ENCODE peak calls at places on chromosomes 7 and 10, in ten cellular contexts. T, D, N, A, Q, U, S, K, P and B are unnamed samples.

GRCh38 chr7:99036531-99037175 is 107.3 kb downstream of the SMURF1 start:
- DNase-seq in T (no peak), D (peak), N (peak), A (peak), Q (peak), U (peak), S (no peak), K (peak), P (peak), B (peak)

GRCh38 chr7:29637374-29637773 is 73.7 kb downstream of the PRR15 start:
- DNase-seq in T (no peak), D (peak), N (no peak), A (no peak), Q (no peak), U (no peak), S (no peak), K (no peak), P (no peak), B (no peak)

GRCh38 chr10:18235477-18235876 is 95.3 kb downstream of the CACNB2 start:
- DNase-seq in T (no peak), D (no peak), N (no peak), A (no peak), Q (no peak), U (no peak), S (no peak), K (no peak), P (no peak), B (no peak)

GRCh38 chr7:47497367-47498096 is 84.4 kb downstream of the TNS3 start:
- DNase-seq in T (no peak), D (no peak), N (no peak), A (no peak), Q (no peak), U (no peak), S (no peak), K (no peak), P (peak), B (no peak)

GRCh38 chr10:61397175-61397986 is 55.8 kb downstream of the TMEM26 start:
- DNase-seq in T (no peak), D (no peak), N (no peak), A (peak), Q (no peak), U (no peak), S (no peak), K (no peak), P (peak), B (peak)

GRCh38 chr7:105277341-105277740 is 111.4 kb downstream of the SRPK2 start:
- DNase-seq in T (no peak), D (no peak), N (no peak), A (no peak), Q (no peak), U (no peak), S (no peak), K (no peak), P (no peak), B (peak)

GRCh38 chr7:28958235-28958945 is at the start of gene TRIL:
- DNase-seq in T (no peak), D (peak), N (no peak), A (peak), Q (peak), U (peak), S (peak), K (peak), P (peak), B (peak)

GRCh38 chr10:122342293-122343134 is 32.0 kb upstream of the PLEKHA1 start:
- DNase-seq in T (peak), D (peak), N (peak), A (peak), Q (peak), U (peak), S (peak), K (no peak), P (peak), B (peak)

GRCh38 chr10:102657984-102658724 is 13.9 kb downstream of the TRIM8 start:
- DNase-seq in T (no peak), D (no peak), N (no peak), A (no peak), Q (no peak), U (no peak), S (peak), K (peak), P (no peak), B (no peak)

GRCh38 chr7:139635521-139636240 is 112.2 kb downstream of the CLEC2L start:
- DNase-seq in T (no peak), D (no peak), N (no peak), A (no peak), Q (no peak), U (no peak), S (peak), K (no peak), P (peak), B (no peak)

GRCh38 chr10:100888957-100889356 is 23.8 kb upstream of the SLF2 start:
- DNase-seq in T (no peak), D (no peak), N (no peak), A (no peak), Q (no peak), U (no peak), S (no peak), K (no peak), P (no peak), B (no peak)

GRCh38 chr10:124690971-124691370 is 53.2 kb downstream of the FAM53B start:
- DNase-seq in T (no peak), D (no peak), N (no peak), A (no peak), Q (no peak), U (no peak), S (no peak), K (no peak), P (no peak), B (no peak)

GRCh38 chr10:62694537-62695126 is 109.9 kb upstream of the ADO start:
- DNase-seq in T (no peak), D (no peak), N (no peak), A (no peak), Q (no peak), U (no peak), S (no peak), K (no peak), P (no peak), B (no peak)

GRCh38 chr7:116258734-116259133 is 48.4 kb downstream of the TES start:
- DNase-seq in T (no peak), D (no peak), N (no peak), A (peak), Q (no peak), U (peak), S (peak), K (no peak), P (peak), B (peak)

GRCh38 chr10:29658984-29659769 is 24.4 kb upstream of the SVIL start:
- DNase-seq in T (peak), D (no peak), N (peak), A (peak), Q (no peak), U (no peak), S (peak), K (peak), P (no peak), B (peak)

GRCh38 chr10:16583382-16583781 is 61.7 kb upstream of the C1QL3 start:
- DNase-seq in T (no peak), D (no peak), N (no peak), A (no peak), Q (no peak), U (no peak), S (no peak), K (no peak), P (no peak), B (no peak)

GRCh38 chr10:5349362-5349761 is 15.4 kb upstream of the UCN3 start:
- DNase-seq in T (no peak), D (no peak), N (no peak), A (no peak), Q (no peak), U (no peak), S (no peak), K (no peak), P (no peak), B (no peak)

GRCh38 chr7:28104811-28105210 is 75.8 kb downstream of the JAZF1 start:
- DNase-seq in T (no peak), D (no peak), N (no peak), A (no peak), Q (no peak), U (no peak), S (no peak), K (no peak), P (no peak), B (no peak)

GRCh38 chr10:132607961-132608495 is 70.4 kb downstream of the INPP5A start:
- DNase-seq in T (no peak), D (no peak), N (no peak), A (no peak), Q (no peak), U (no peak), S (no peak), K (no peak), P (no peak), B (no peak)

GRCh38 chr7:135929692-135930091 is 47.5 kb downstream of the MTPN start:
- DNase-seq in T (no peak), D (no peak), N (no peak), A (no peak), Q (no peak), U (no peak), S (no peak), K (no peak), P (no peak), B (no peak)

GRCh38 chr10:31867646-31868045 is 61.0 kb downstream of the ARHGAP12 start:
- DNase-seq in T (no peak), D (no peak), N (no peak), A (peak), Q (no peak), U (no peak), S (no peak), K (no peak), P (no peak), B (no peak)

GRCh38 chr10:35545878-35546631 is 59.1 kb upstream of the GJD4 start:
- DNase-seq in T (no peak), D (no peak), N (no peak), A (peak), Q (no peak), U (no peak), S (no peak), K (no peak), P (no peak), B (peak)

GRCh38 chr10:126738001-126738400 is 67.5 kb upstream of the C10orf90 start:
- DNase-seq in T (no peak), D (no peak), N (no peak), A (no peak), Q (no peak), U (no peak), S (no peak), K (no peak), P (no peak), B (no peak)

GRCh38 chr7:151687523-151688235 is 168.0 kb upstream of the RHEB start:
- DNase-seq in T (no peak), D (peak), N (peak), A (peak), Q (no peak), U (no peak), S (peak), K (peak), P (no peak), B (peak)

GRCh38 chr7:1721047-1721687 is 51.1 kb downstream of the ELFN1 start:
- DNase-seq in T (no peak), D (no peak), N (no peak), A (no peak), Q (no peak), U (no peak), S (no peak), K (peak), P (no peak), B (no peak)